ENCODE peak calls at places on chromosome 22, in four cellular contexts. One of them, this sample, is unnamed.
A peak's percentile ranks its signal among the peaks of the same experiment; 100 is the strongest.

GRCh38 chr22:32920032-32920628 is 118.6 kb downstream of the TIMP3 start:
- DNase-seq in HT1080: no peak
- DNase-seq in right cardiac atrium: peak; percentile 79
- DNase-seq in aorta: no peak
- DNase-seq in this sample: no peak

GRCh38 chr22:48153726-48154125 is 1391.3 kb downstream of the TBC1D22A start:
- DNase-seq in aorta: peak; percentile 60
- DNase-seq in right cardiac atrium: no peak
- DNase-seq in HT1080: no peak
- DNase-seq in this sample: no peak

GRCh38 chr22:29080061-29080975 is 7.5 kb downstream of the KREMEN1 start:
- DNase-seq in aorta: no peak
- DNase-seq in HT1080: no peak
- DNase-seq in right cardiac atrium: peak; percentile 58
- DNase-seq in this sample: no peak

GRCh38 chr22:47423861-47424820 is 661.7 kb downstream of the TBC1D22A start:
- DNase-seq in right cardiac atrium: no peak
- DNase-seq in aorta: peak; percentile 39
- DNase-seq in HT1080: no peak
- DNase-seq in this sample: no peak

GRCh38 chr22:24030186-24030702 is 19.1 kb downstream of the CABIN1 start:
- DNase-seq in HT1080: no peak
- DNase-seq in aorta: no peak
- DNase-seq in right cardiac atrium: no peak
- DNase-seq in this sample: no peak

GRCh38 chr22:35601743-35602633 is 15.1 kb downstream of the MB start:
- DNase-seq in aorta: no peak
- DNase-seq in HT1080: peak; percentile 66
- DNase-seq in right cardiac atrium: no peak
- DNase-seq in this sample: peak; percentile 97

GRCh38 chr22:23401910-23402274 is 178.2 kb downstream of the IGLL1 start:
- DNase-seq in aorta: peak; percentile 71
- DNase-seq in HT1080: no peak
- DNase-seq in right cardiac atrium: no peak
- DNase-seq in this sample: no peak

GRCh38 chr22:38355275-38355674 is 38.0 kb upstream of the CSNK1E start:
- DNase-seq in aorta: no peak
- DNase-seq in right cardiac atrium: peak; percentile 51
- DNase-seq in HT1080: no peak
- DNase-seq in this sample: no peak

GRCh38 chr22:30694171-30694637 is 470 bp upstream of the OSBP2 start:
- DNase-seq in right cardiac atrium: peak; percentile 72
- DNase-seq in HT1080: peak; percentile 15
- DNase-seq in aorta: peak; percentile 81
- DNase-seq in this sample: peak; percentile 69

GRCh38 chr22:33129621-33130020 is 71.4 kb upstream of the SYN3 start:
- DNase-seq in aorta: no peak
- DNase-seq in right cardiac atrium: no peak
- DNase-seq in HT1080: no peak
- DNase-seq in this sample: no peak

GRCh38 chr22:49282596-49282995 is 545.1 kb downstream of the BRD1 start:
- DNase-seq in right cardiac atrium: no peak
- DNase-seq in HT1080: no peak
- DNase-seq in aorta: no peak
- DNase-seq in this sample: no peak

GRCh38 chr22:44661070-44661469 is 40.9 kb upstream of the PRR5 start:
- DNase-seq in right cardiac atrium: no peak
- DNase-seq in HT1080: no peak
- DNase-seq in aorta: peak; percentile 64
- DNase-seq in this sample: no peak

GRCh38 chr22:45804986-45805325 is 133.3 kb downstream of the ATXN10 start:
- DNase-seq in aorta: no peak
- DNase-seq in right cardiac atrium: no peak
- DNase-seq in HT1080: peak; percentile 98
- DNase-seq in this sample: peak; percentile 86

GRCh38 chr22:39219071-39220050 is 25.4 kb downstream of the PDGFB start:
- DNase-seq in aorta: peak; percentile 59
- DNase-seq in HT1080: no peak
- DNase-seq in right cardiac atrium: no peak
- DNase-seq in this sample: peak; percentile 70

GRCh38 chr22:38766076-38766777 is 10.4 kb upstream of the SUN2 start:
- DNase-seq in right cardiac atrium: no peak
- DNase-seq in HT1080: peak; percentile 62
- DNase-seq in aorta: no peak
- DNase-seq in this sample: peak; percentile 86

GRCh38 chr22:50186789-50187523 is 1.2 kb downstream of the TRABD start:
- DNase-seq in aorta: no peak
- DNase-seq in right cardiac atrium: peak; percentile 68
- DNase-seq in HT1080: no peak
- DNase-seq in this sample: no peak

GRCh38 chr22:25840162-25840561 is 98.2 kb downstream of the MYO18B start:
- DNase-seq in HT1080: no peak
- DNase-seq in right cardiac atrium: no peak
- DNase-seq in aorta: no peak
- DNase-seq in this sample: peak; percentile 62

GRCh38 chr22:20111045-20111688 is 4.7 kb upstream of the RANBP1 start:
- DNase-seq in aorta: peak; percentile 45
- DNase-seq in right cardiac atrium: peak; percentile 47
- DNase-seq in HT1080: peak; percentile 53
- DNase-seq in this sample: peak; percentile 31

This sample was measured in kidney tubule cell.